ENCODE peak calls at places on chromosome 5, in six cellular contexts. K, W, B, M, A and E are unnamed samples.

GRCh38 chr5:64767959-64768357 is 533 bp downstream of the SREK1IP1 start:
- DNase-seq in K (no peak), W (peak; percentile 9), B (peak; percentile 26), M (no peak), A (no peak), E (no peak)

GRCh38 chr5:161230222-161230621 is 316.3 kb downstream of the GABRB2 start:
- DNase-seq in K (no peak), W (no peak), B (peak; percentile 31), M (peak; percentile 52), A (no peak), E (no peak)

GRCh38 chr5:14676320-14676719 is 11.8 kb downstream of the OTULIN start:
- DNase-seq in K (no peak), W (no peak), B (no peak), M (no peak), A (no peak), E (no peak)

GRCh38 chr5:116068028-116068632 is 16.7 kb upstream of the COMMD10 start:
- DNase-seq in K (no peak), W (no peak), B (no peak), M (no peak), A (no peak), E (peak; percentile 79)

GRCh38 chr5:1763548-1763911 is 36.1 kb downstream of the MRPL36 start:
- DNase-seq in K (peak; percentile 62), W (peak; percentile 42), B (peak; percentile 59), M (peak; percentile 82), A (no peak), E (peak; percentile 31)

GRCh38 chr5:12526113-12526512 is 621.9 kb upstream of the CTNND2 start:
- DNase-seq in K (no peak), W (no peak), B (no peak), M (no peak), A (no peak), E (no peak)

GRCh38 chr5:90305022-90305720 is 104.4 kb downstream of the CETN3 start:
- DNase-seq in K (no peak), W (no peak), B (no peak), M (no peak), A (no peak), E (no peak)

GRCh38 chr5:17714186-17714585 is 79.9 kb downstream of the TAF11L14 start:
- DNase-seq in K (no peak), W (no peak), B (no peak), M (no peak), A (no peak), E (no peak)

GRCh38 chr5:146365618-146366017 is 27.0 kb downstream of the POU4F3 start:
- DNase-seq in K (no peak), W (no peak), B (no peak), M (no peak), A (no peak), E (peak; percentile 43)

GRCh38 chr5:167406503-167406902 is 884.9 kb upstream of the WWC1 start:
- DNase-seq in K (no peak), W (no peak), B (no peak), M (no peak), A (no peak), E (no peak)

GRCh38 chr5:128470663-128471062 is 67.4 kb downstream of the FBN2 start:
- DNase-seq in K (no peak), W (no peak), B (no peak), M (no peak), A (no peak), E (no peak)

GRCh38 chr5:71695561-71695960 is 23.5 kb upstream of the CARTPT start:
- DNase-seq in K (no peak), W (no peak), B (no peak), M (no peak), A (no peak), E (no peak)

GRCh38 chr5:37721447-37721871 is 118.4 kb downstream of the GDNF start:
- DNase-seq in K (no peak), W (no peak), B (no peak), M (no peak), A (no peak), E (no peak)

GRCh38 chr5:157554180-157555030 is 21.2 kb downstream of the ADAM19 start:
- DNase-seq in K (no peak), W (no peak), B (no peak), M (no peak), A (no peak), E (no peak)

GRCh38 chr5:74143724-74144330 is 496.7 kb downstream of the ENC1 start:
- DNase-seq in K (no peak), W (no peak), B (no peak), M (no peak), A (no peak), E (no peak)

GRCh38 chr5:44987026-44987425 is 178.3 kb downstream of the MRPS30 start:
- DNase-seq in K (no peak), W (no peak), B (no peak), M (no peak), A (no peak), E (no peak)

GRCh38 chr5:1013238-1013947 is 4.8 kb downstream of the NKD2 start:
- DNase-seq in K (no peak), W (no peak), B (no peak), M (no peak), A (no peak), E (no peak)

GRCh38 chr5:9365501-9365900 is 180.4 kb downstream of the SEMA5A start:
- DNase-seq in K (no peak), W (no peak), B (peak; percentile 32), M (peak; percentile 49), A (no peak), E (no peak)

GRCh38 chr5:115366223-115366622 is 69.8 kb upstream of the CCDC112 start:
- DNase-seq in K (no peak), W (no peak), B (no peak), M (no peak), A (no peak), E (peak; percentile 91)

GRCh38 chr5:56359809-56360685 is 126.9 kb upstream of the ANKRD55 start:
- DNase-seq in K (no peak), W (no peak), B (no peak), M (no peak), A (no peak), E (no peak)

GRCh38 chr5:75050415-75050814 is 1.9 kb downstream of the GCNT4 start:
- DNase-seq in K (no peak), W (no peak), B (peak; percentile 77), M (peak; percentile 84), A (no peak), E (peak; percentile 42)

GRCh38 chr5:1231354-1231905 is 6.2 kb downstream of the SLC6A18 start:
- DNase-seq in K (no peak), W (no peak), B (no peak), M (no peak), A (no peak), E (no peak)

GRCh38 chr5:100311811-100312210 is 223.4 kb upstream of the FAM174A start:
- DNase-seq in K (no peak), W (no peak), B (no peak), M (no peak), A (no peak), E (no peak)

GRCh38 chr5:142881076-142881466 is 110.9 kb downstream of the ARHGAP26 start:
- DNase-seq in K (no peak), W (no peak), B (peak; percentile 53), M (peak; percentile 67), A (no peak), E (no peak)

GRCh38 chr5:44943637-44944036 is 134.9 kb downstream of the MRPS30 start:
- DNase-seq in K (no peak), W (no peak), B (no peak), M (no peak), A (no peak), E (no peak)

DNA sequence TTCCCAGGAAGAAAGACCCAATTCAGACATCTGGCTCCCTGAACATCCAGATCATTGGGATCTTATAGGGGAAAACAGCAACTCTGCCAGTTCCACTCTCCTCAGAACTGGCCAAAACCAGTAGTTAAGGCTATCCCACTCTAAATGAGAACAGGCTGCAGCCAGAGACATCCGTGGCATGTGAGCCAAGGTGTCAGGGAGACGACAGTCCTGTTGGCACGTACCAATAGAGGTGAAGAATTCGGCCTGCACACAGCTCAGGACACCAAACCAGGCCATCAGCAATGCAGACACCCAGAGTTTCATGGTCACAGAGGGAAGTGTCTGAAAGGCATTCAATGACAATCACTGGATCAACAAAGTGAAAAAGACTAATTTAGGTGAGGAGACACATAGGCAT is 9.3 kb downstream of the P4HA2 start:
- DNase-seq in K (no peak), W (no peak), B (no peak), M (no peak), A (no peak), E (no peak)
- H3K4me1 ChIP-seq in K (peaks cover 19% of the 10 kb centered on the region), W (peaks cover 9% of the 10 kb centered on the region), B (no peaks in the 10 kb centered on the region), M (no peaks in the 10 kb centered on the region), A (peaks cover 65% of the 10 kb centered on the region), E (peaks cover 21% of the 10 kb centered on the region)

DNA sequence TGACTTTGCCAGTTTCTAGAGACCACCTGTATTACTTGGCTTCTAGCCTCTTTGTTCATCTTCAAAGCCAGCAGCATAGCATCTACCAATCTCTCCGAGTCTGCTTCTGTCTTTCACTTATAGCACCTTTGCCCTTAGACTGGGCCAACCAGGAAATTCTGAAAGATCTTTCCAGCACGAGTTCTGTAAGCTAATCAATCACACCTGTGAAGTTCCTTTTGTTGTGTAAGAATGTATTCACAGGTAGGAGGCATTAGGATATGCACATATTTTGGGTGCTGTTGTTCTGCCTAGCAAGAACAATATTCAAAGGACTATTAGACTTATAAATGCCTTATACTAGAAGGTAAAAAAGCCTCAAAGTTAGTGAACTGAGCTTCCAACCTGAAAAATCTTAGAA is 232.1 kb downstream of the CDH12 start:
- DNase-seq in K (no peak), W (no peak), B (peak; percentile 34), M (no peak), A (no peak), E (no peak)
- H3K27ac ChIP-seq in K (no peak overlapping the region), W (no peak overlapping the region), B (peak overlapping the region; percentile 81), M (no peak overlapping the region), A (no peak overlapping the region), E (no peak overlapping the region)

GRCh38 chr5:135833961-135834638 is 363 bp upstream of the SLC25A48 start:
- DNase-seq in K (no peak), W (no peak), B (no peak), M (no peak), A (no peak), E (no peak)
- H3K27me3 ChIP-seq in K (peaks cover 49% of the 10 kb centered on the region), W (no peaks in the 10 kb centered on the region), B (peaks cover 10% of the 10 kb centered on the region), M (peaks cover 66% of the 10 kb centered on the region), A (no peaks in the 10 kb centered on the region), E (peaks cover 9% of the 10 kb centered on the region)

GRCh38 chr5:107806705-107807104 is 136.0 kb upstream of the EFNA5 start:
- DNase-seq in K (no peak), W (no peak), B (no peak), M (no peak), A (no peak), E (peak; percentile 77)

GRCh38 chr5:107805166-107805565 is 134.4 kb upstream of the EFNA5 start:
- DNase-seq in K (no peak), W (no peak), B (no peak), M (no peak), A (no peak), E (no peak)

GRCh38 chr5:107805819-107806218 is 135.1 kb upstream of the EFNA5 start:
- DNase-seq in K (no peak), W (no peak), B (no peak), M (no peak), A (no peak), E (no peak)

GRCh38 chr5:107808671-107809137 is 138.0 kb upstream of the EFNA5 start:
- DNase-seq in K (no peak), W (peak; percentile 12), B (peak; percentile 96), M (peak; percentile 98), A (no peak), E (peak; percentile 83)

DNA sequence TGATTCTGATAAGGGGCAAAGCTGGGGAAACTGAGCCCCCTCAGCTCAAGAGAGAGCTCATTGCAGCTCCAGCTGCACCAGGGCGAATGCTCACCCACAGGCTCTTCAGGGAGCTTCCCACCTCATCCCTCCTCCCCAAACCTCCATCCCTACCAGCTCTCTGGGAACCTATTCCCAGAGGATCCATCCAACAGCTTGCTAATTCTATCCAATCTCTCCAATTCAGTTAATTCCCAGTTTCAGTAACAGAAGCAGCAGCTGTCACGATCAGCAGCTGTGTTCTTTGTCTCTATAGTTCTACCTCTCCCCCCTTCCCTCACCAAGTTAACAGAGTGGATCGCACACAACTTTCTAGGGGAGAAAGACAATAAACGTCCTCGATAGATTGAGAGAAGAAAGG is 135.5 kb upstream of the EFNA5 start:
- DNase-seq in K (no peak), W (no peak), B (no peak), M (no peak), A (no peak), E (peak; percentile 80)
- H3K4me1 ChIP-seq in K (no peaks in the 10 kb centered on the region), W (no peaks in the 10 kb centered on the region), B (peaks cover 34% of the 10 kb centered on the region), M (peaks cover 23% of the 10 kb centered on the region), A (no peaks in the 10 kb centered on the region), E (peaks cover 38% of the 10 kb centered on the region)